ENCODE peak calls at places on chromosome 11, in eight cellular contexts. N is HL-60; G is OCI-LY7; V is hepatocyte; O is RWPE1; C is CD4-positive, alpha-beta T cell; L is transverse colon; T is upper lobe of right lung. Y is an unnamed sample.

GRCh38 chr11:72039108-72039850 is 40.6 kb downstream of the IL18BP start:
- DNase-seq in C (no peak), G (peak; percentile 62), V (peak; percentile 67), N (no peak), O (no peak), L (peak; percentile 83), T (peak; percentile 82), Y (no peak)

GRCh38 chr11:85115798-85116197 is 511.3 kb downstream of the DLG2 start:
- DNase-seq in G (no peak), N (no peak), C (no peak), O (no peak), L (no peak), V (peak; percentile 11), T (no peak), Y (no peak)

GRCh38 chr11:106627694-106628093 is 390.6 kb downstream of the GUCY1A2 start:
- DNase-seq in N (no peak), L (no peak), C (no peak), O (no peak), T (no peak), G (no peak), V (no peak), Y (no peak)

GRCh38 chr11:74001822-74002286 is 7.0 kb downstream of the UCP3 start:
- DNase-seq in G (no peak), N (no peak), T (no peak), V (no peak), L (no peak), C (no peak), O (no peak), Y (no peak)

GRCh38 chr11:120666121-120666639 is 154.6 kb downstream of the GRIK4 start:
- DNase-seq in G (peak; percentile 39), O (no peak), N (no peak), V (no peak), C (no peak), L (no peak), T (no peak), Y (no peak)

GRCh38 chr11:120400564-120401364 is 64.6 kb downstream of the ARHGEF12 start:
- DNase-seq in T (no peak), N (no peak), L (peak; percentile 23), O (peak; percentile 84), C (no peak), V (peak; percentile 76), G (no peak), Y (peak; percentile 97)

GRCh38 chr11:1936781-1937615 is 10.1 kb upstream of the MRPL23 start:
- DNase-seq in V (no peak), O (no peak), N (no peak), T (peak; percentile 62), L (no peak), C (no peak), G (no peak), Y (no peak)

GRCh38 chr11:125123947-125124633 is 12.7 kb upstream of the TMEM218 start:
- DNase-seq in G (peak; percentile 78), V (peak; percentile 61), T (peak; percentile 81), O (peak; percentile 27), L (peak; percentile 50), N (peak; percentile 85), C (no peak), Y (peak; percentile 35)

GRCh38 chr11:64230209-64230984 is at the start of gene DNAJC4:
- DNase-seq in G (peak; percentile 95), V (peak; percentile 96), L (peak; percentile 96), T (peak; percentile 94), C (peak; percentile 71), N (peak; percentile 93), O (no peak), Y (peak; percentile 82)

GRCh38 chr11:72598901-72599300 is 75.3 kb downstream of the PDE2A start:
- DNase-seq in O (no peak), L (peak; percentile 35), T (no peak), C (no peak), N (no peak), G (no peak), V (peak; percentile 54), Y (peak; percentile 27)

GRCh38 chr11:132342408-132342807 is 972.0 kb downstream of the NTM start:
- DNase-seq in G (no peak), N (no peak), T (no peak), O (no peak), C (no peak), L (no peak), V (no peak), Y (no peak)

GRCh38 chr11:14852571-14853177 is 39.4 kb downstream of the CYP2R1 start:
- DNase-seq in C (no peak), G (no peak), N (no peak), T (no peak), L (no peak), V (peak; percentile 4), O (no peak), Y (no peak)

GRCh38 chr11:104918113-104918824 is 20.0 kb upstream of the CASP12 start:
- DNase-seq in V (no peak), O (no peak), C (no peak), L (no peak), G (no peak), N (no peak), T (no peak), Y (peak; percentile 67)

GRCh38 chr11:66011239-66011784 is 496 bp upstream of the CST6 start:
- DNase-seq in N (no peak), C (no peak), T (peak; percentile 83), L (no peak), O (peak; percentile 82), G (no peak), V (peak; percentile 73), Y (peak; percentile 32)

GRCh38 chr11:102026217-102026616 is 21.0 kb upstream of the CFAP300 start:
- DNase-seq in V (peak; percentile 15), C (no peak), T (no peak), G (no peak), L (no peak), O (no peak), N (no peak), Y (no peak)

GRCh38 chr11:4095509-4096230 is 1.1 kb downstream of the RRM1 start:
- DNase-seq in T (no peak), N (peak; percentile 48), O (peak; percentile 18), V (peak; percentile 28), G (peak; percentile 55), C (no peak), L (no peak), Y (peak; percentile 53)

GRCh38 chr11:96456111-96456510 is 66.3 kb downstream of the JRKL start:
- DNase-seq in C (no peak), L (no peak), O (no peak), G (no peak), V (no peak), N (no peak), T (no peak), Y (no peak)

GRCh38 chr11:32065865-32066264 is 25.0 kb upstream of the RCN1 start:
- DNase-seq in T (no peak), V (no peak), O (no peak), C (no peak), L (no peak), G (no peak), N (no peak), Y (no peak)

DNA sequence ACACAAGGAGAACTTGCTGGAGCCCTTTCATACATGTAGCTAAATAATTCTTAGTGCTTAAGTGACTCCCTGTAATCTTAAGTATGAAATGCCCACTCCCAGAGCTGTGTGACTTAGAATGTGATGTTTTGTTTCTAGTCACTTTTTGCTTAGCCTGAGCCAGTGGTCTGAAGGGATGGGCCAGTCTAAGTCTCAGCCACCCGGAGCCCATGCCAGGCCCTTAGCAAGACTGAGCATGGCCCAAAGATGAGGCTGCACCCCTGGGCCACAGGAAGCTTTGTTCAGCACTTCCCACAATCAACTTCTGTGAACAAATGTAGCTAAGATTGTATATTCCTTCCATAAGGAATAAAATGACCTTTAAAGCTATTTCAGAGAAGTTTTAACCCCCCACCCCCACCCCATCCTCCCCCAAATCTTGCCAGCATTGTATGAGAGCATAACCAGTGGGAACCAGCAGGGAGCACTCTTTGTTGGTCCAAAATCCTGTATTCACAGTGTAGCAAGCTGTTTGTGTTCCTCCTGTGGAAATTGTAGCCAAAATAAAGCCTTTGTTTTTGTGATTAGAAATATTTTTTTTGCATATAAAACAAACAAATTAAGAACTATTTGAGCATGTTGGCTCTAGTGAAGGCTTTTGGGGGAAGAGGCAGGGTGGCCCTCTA is 73.8 kb upstream of the GAL start:
- DNase-seq in G (no peak), C (no peak), V (no peak), L (no peak), N (peak; percentile 17), T (no peak), O (no peak), Y (no peak)
- TF ChIP-seq CTCF in G (peak; percentile 56), C (no peak), V (peak; percentile 38), L (no peak), N (no peak), T (no peak), O (no peak), Y (peak; percentile 46)

GRCh38 chr11:111982019-111982464 is 43.2 kb upstream of the DLAT start:
- DNase-seq in T (peak; percentile 73), L (peak; percentile 87), O (peak; percentile 62), G (peak; percentile 77), N (peak; percentile 52), C (peak; percentile 36), V (peak; percentile 89), Y (peak; percentile 41)
- H3K27ac ChIP-seq in T (peak overlapping the region; percentile 67), L (peak overlapping the region; percentile 86), O (no peak overlapping the region), G (no peak overlapping the region), N (no peak overlapping the region), C (no peak overlapping the region), V (peak overlapping the region; percentile 79), Y (no peak overlapping the region)

DNA sequence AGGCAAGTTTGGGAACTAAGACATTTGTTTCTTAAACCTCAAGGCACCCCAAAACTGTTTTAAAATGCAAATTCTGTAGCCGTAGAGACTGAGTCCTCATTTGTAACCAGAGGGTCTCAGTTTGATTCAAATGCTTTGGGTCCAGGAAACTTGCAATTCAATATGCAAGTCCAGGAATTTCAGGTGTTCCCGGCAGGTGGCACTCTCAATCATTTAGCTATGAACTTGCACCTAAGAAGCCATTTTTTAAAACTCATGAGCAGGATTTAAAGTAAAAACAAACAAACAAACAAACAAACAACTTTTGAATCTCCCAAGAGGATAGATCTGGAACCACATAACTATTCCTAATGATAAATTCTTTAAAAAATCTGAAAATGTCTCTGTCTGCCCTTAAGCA is 8.7 kb upstream of the ABTB2 start:
- DNase-seq in O (no peak), L (peak; percentile 35), T (no peak), V (no peak), G (no peak), N (peak; percentile 47), C (no peak), Y (no peak)
- TF ChIP-seq CTCF in O (no peak), L (peak; percentile 31), T (peak; percentile 27), V (peak; percentile 25), G (no peak), N (no peak), C (no peak), Y (peak; percentile 32)

GRCh38 chr11:19977941-19978340 is 182.3 kb downstream of the DBX1 start:
- DNase-seq in L (no peak), O (no peak), C (no peak), T (no peak), V (no peak), N (no peak), G (no peak), Y (no peak)

GRCh38 chr11:19980957-19981669 is 179.2 kb downstream of the DBX1 start:
- DNase-seq in N (no peak), V (peak; percentile 68), L (peak; percentile 17), O (no peak), C (no peak), T (no peak), G (no peak), Y (peak; percentile 69)

GRCh38 chr11:19979519-19979845 is 180.8 kb downstream of the DBX1 start:
- DNase-seq in L (no peak), O (no peak), T (no peak), V (no peak), N (no peak), C (no peak), G (no peak), Y (no peak)

GRCh38 chr11:19980388-19980787 is 179.9 kb downstream of the DBX1 start:
- DNase-seq in L (no peak), V (no peak), O (no peak), G (no peak), T (no peak), N (no peak), C (no peak), Y (no peak)

GRCh38 chr11:19978668-19979518 is 181.4 kb downstream of the DBX1 start:
- DNase-seq in V (peak; percentile 72), O (peak; percentile 79), C (no peak), T (peak; percentile 68), L (no peak), N (no peak), G (no peak), Y (peak; percentile 84)
- H3K27ac ChIP-seq in V (peak overlapping the region; percentile 95), O (peak overlapping the region; percentile 74), C (no peak overlapping the region), T (peak overlapping the region; percentile 15), L (no peak overlapping the region), N (no peak overlapping the region), G (no peak overlapping the region), Y (peak overlapping the region; percentile 79)

Y was measured in brain microvascular endothelial cell.